ENCODE peak calls at places on chromosomes 2 and 18, in five cellular contexts. T is activated CD8-positive, alpha-beta memory T cell treated with anti-CD3 and anti-CD28 coated beads, Interleukin-2, amount 50 U/mL, for 48 hours; O is stimulated activated CD4-positive, alpha-beta T cell treated with anti-CD3 and anti-CD28 coated beads, Interleukin-12 subunit alpha, Interleukin-12 subunit beta, amount 100 ng/mL, for 4 hours; U is NCI-H1105; B is activated CD4-positive, alpha-beta T cell treated with anti-CD3 and anti-CD28 coated beads, Interleukin-2, amount 10 ng/mL, durations not matched to agents 7 days and 5 days. V is an unnamed sample.

GRCh38 chr2:42101641-42102605 is 54.1 kb downstream of the PKDCC start:
- DNase-seq in T (peak; percentile 91), O (peak; percentile 81), B (peak; percentile 91), U (no peak), V (peak; percentile 76)

GRCh38 chr2:137096693-137097092 is 331.3 kb downstream of the THSD7B start:
- DNase-seq in T (no peak), O (no peak), B (no peak), U (no peak), V (no peak)

GRCh38 chr2:233422649-233423435 is 68.5 kb downstream of the DGKD start:
- DNase-seq in U (no peak), B (no peak), T (peak; percentile 29), O (no peak), V (no peak)

GRCh38 chr2:224347181-224348051 is 54.5 kb downstream of the FAM124B start:
- DNase-seq in O (no peak), T (no peak), U (no peak), B (no peak), V (no peak)

GRCh38 chr2:25201794-25202193 is 33.4 kb upstream of the POMC start:
- DNase-seq in O (no peak), T (no peak), B (no peak), U (no peak), V (no peak)

GRCh38 chr2:127943186-127943585 is 57.4 kb upstream of the AMMECR1L start:
- DNase-seq in T (no peak), O (no peak), U (no peak), B (no peak), V (no peak)

GRCh38 chr2:145000376-145000775 is 480.5 kb upstream of the ZEB2 start:
- DNase-seq in B (no peak), U (no peak), O (no peak), T (no peak), V (no peak)

GRCh38 chr2:168961450-168962229 is 60.5 kb downstream of the G6PC2 start:
- DNase-seq in O (no peak), T (no peak), U (peak; percentile 31), B (peak; percentile 66), V (peak; percentile 96)

GRCh38 chr2:135851858-135852257 is 14.9 kb upstream of the LCT start:
- DNase-seq in B (no peak), O (no peak), T (no peak), U (no peak), V (no peak)

GRCh38 chr2:88283886-88284511 is 113.9 kb downstream of the THNSL2 start:
- DNase-seq in B (no peak), U (no peak), T (no peak), O (no peak), V (no peak)

GRCh38 chr18:79397830-79398761 is 2.4 kb downstream of the NFATC1 start:
- DNase-seq in B (no peak), T (no peak), U (no peak), O (no peak), V (no peak)

GRCh38 chr2:148874868-148875341 is at the start of gene KIF5C:
- DNase-seq in T (peak; percentile 95), U (peak; percentile 83), B (peak; percentile 88), O (peak; percentile 91), V (peak; percentile 47)

GRCh38 chr2:177265386-177265690 is 811 bp upstream of the NFE2L2 start:
- DNase-seq in B (peak; percentile 52), T (no peak), O (no peak), U (no peak), V (no peak)

GRCh38 chr18:60157810-60158209 is 214.8 kb downstream of the MC4R start:
- DNase-seq in O (no peak), U (no peak), T (no peak), B (no peak), V (no peak)

GRCh38 chr18:36780748-36781147 is 48.1 kb downstream of the TPGS2 start:
- DNase-seq in B (no peak), T (no peak), U (no peak), O (no peak), V (peak; percentile 74)

GRCh38 chr18:4207383-4207782 is 247.7 kb downstream of the DLGAP1 start:
- DNase-seq in O (no peak), U (no peak), B (no peak), T (no peak), V (no peak)

GRCh38 chr2:136407952-136408318 is 290.0 kb upstream of the CXCR4 start:
- DNase-seq in U (no peak), O (no peak), T (no peak), B (no peak), V (no peak)

GRCh38 chr2:234998404-234999211 is 46.8 kb downstream of the SH3BP4 start:
- DNase-seq in U (no peak), B (no peak), O (no peak), T (no peak), V (peak; percentile 94)

GRCh38 chr2:136424112-136424511 is 306.2 kb upstream of the CXCR4 start:
- DNase-seq in O (no peak), B (peak; percentile 16), U (no peak), T (no peak), V (no peak)

GRCh38 chr2:63734510-63734909 is 107.2 kb upstream of the UGP2 start:
- DNase-seq in B (no peak), U (no peak), O (no peak), T (no peak), V (no peak)

GRCh38 chr18:22710628-22711380 is 222.3 kb upstream of the RBBP8 start:
- DNase-seq in U (no peak), O (no peak), T (no peak), B (no peak), V (no peak)

GRCh38 chr2:71831208-71831577 is 316.5 kb downstream of the CYP26B1 start:
- DNase-seq in T (no peak), B (no peak), O (no peak), U (no peak), V (peak; percentile 83)

GRCh38 chr18:46411862-46412690 is 244.9 kb downstream of the LOXHD1 start:
- DNase-seq in U (no peak), B (no peak), O (no peak), T (no peak), V (no peak)

GRCh38 chr2:178827111-178827510 is 19.9 kb upstream of the TTN start:
- DNase-seq in O (no peak), B (no peak), T (no peak), U (no peak), V (no peak)

GRCh38 chr2:96413067-96413722 is 77.6 kb downstream of the NCAPH start:
- DNase-seq in O (no peak), U (no peak), T (no peak), B (no peak), V (no peak)

GRCh38 chr2:54559593-54560145 is 103.5 kb downstream of the SPTBN1 start:
- DNase-seq in O (no peak), U (no peak), B (no peak), T (no peak), V (peak; percentile 27)

GRCh38 chr2:23692901-23693605 is 233.9 kb downstream of the ATAD2B start:
- DNase-seq in B (no peak), U (no peak), O (no peak), T (no peak), V (no peak)

GRCh38 chr2:200905618-200906296 is 16.6 kb downstream of the NIF3L1 start:
- DNase-seq in T (no peak), U (peak; percentile 53), O (peak; percentile 44), B (peak; percentile 67), V (peak; percentile 77)

GRCh38 chr2:218398437-218399390 is 954 bp upstream of the CTDSP1 start:
- DNase-seq in B (peak; percentile 70), U (peak; percentile 21), O (peak; percentile 49), T (peak; percentile 84), V (peak; percentile 45)

GRCh38 chr2:181745796-181746540 is 65.7 kb upstream of the NEUROD1 start:
- DNase-seq in B (no peak), T (no peak), O (no peak), U (no peak), V (no peak)

GRCh38 chr2:88671786-88672427 is 19.6 kb upstream of the RPIA start:
- DNase-seq in U (peak; percentile 5), O (no peak), B (peak; percentile 18), T (no peak), V (peak; percentile 91)

GRCh38 chr18:29074147-29074546 is 897.2 kb upstream of the CDH2 start:
- DNase-seq in B (no peak), O (no peak), U (no peak), T (no peak), V (no peak)

GRCh38 chr18:22021701-22022100 is 147.7 kb upstream of the GATA6 start:
- DNase-seq in O (no peak), B (no peak), T (no peak), U (no peak), V (no peak)

GRCh38 chr18:68215931-68216330 is 499.0 kb downstream of the TMX3 start:
- DNase-seq in U (no peak), O (no peak), B (no peak), T (no peak), V (peak; percentile 69)

GRCh38 chr18:67477522-67477921 is 39.0 kb downstream of the DSEL start:
- DNase-seq in U (no peak), B (no peak), T (no peak), O (no peak), V (no peak)